ENCODE peak calls at places on chromosomes 4 and X, in ten cellular contexts. K is GM19239; P is colonic mucosa; C is left lung; T is T follicular helper cell; G is uterus; E is stimulated activated CD8-positive, alpha-beta memory T cell treated with anti-CD3 and anti-CD28 coated beads, Interleukin-7, amount 100 ng/mL, for 1 hour; V is SK-N-SH; Y is caudate nucleus; Z is activated T-helper 9 cell treated with anti-CD3 and anti-CD28 coated beads, Interleukin-2, amount 50 U/mL, for 16 hours. O is an unnamed sample.

GRCh38 chr4:3867403-3868100 is 101.4 kb downstream of the ADRA2C start:
- DNase-seq in K (no peak), P (no peak), C (no peak), T (no peak), G (peak), E (no peak), V (no peak), Y (no peak), Z (no peak), O (no peak)

GRCh38 chrX:111200327-111200726 is 70.0 kb downstream of the CAPN6 start:
- DNase-seq in K (no peak), P (no peak), C (no peak), T (no peak), G (no peak), E (no peak), V (no peak), Y (no peak), Z (no peak), O (no peak)

GRCh38 chr4:4502694-4503311 is 39.0 kb downstream of the STX18 start:
- DNase-seq in K (no peak), P (no peak), C (no peak), T (no peak), G (no peak), E (no peak), V (no peak), Y (no peak), Z (peak), O (no peak)

GRCh38 chrX:150575415-150575814 is 7.0 kb downstream of the MTM1 start:
- DNase-seq in K (no peak), P (peak), C (peak), T (peak), G (no peak), E (peak), V (no peak), Y (no peak), Z (peak), O (no peak)

GRCh38 chr4:139557506-139558110 is 1.6 kb upstream of the SETD7 start:
- DNase-seq in K (no peak), P (peak), C (no peak), T (no peak), G (no peak), E (no peak), V (no peak), Y (no peak), Z (no peak), O (peak)

GRCh38 chr4:177051473-177052060 is 258.1 kb upstream of the NEIL3 start:
- DNase-seq in K (peak), P (peak), C (no peak), T (no peak), G (no peak), E (no peak), V (peak), Y (no peak), Z (no peak), O (peak)

GRCh38 chr4:75821966-75822365 is 80.3 kb downstream of the PPEF2 start:
- DNase-seq in K (no peak), P (no peak), C (no peak), T (no peak), G (no peak), E (no peak), V (no peak), Y (no peak), Z (no peak), O (no peak)

GRCh38 chr4:185839204-185839712 is 27.3 kb upstream of the SORBS2 start:
- DNase-seq in K (no peak), P (peak), C (peak), T (no peak), G (peak), E (no peak), V (no peak), Y (no peak), Z (no peak), O (no peak)

GRCh38 chr4:10457255-10457801 is at the start of gene ZNF518B:
- DNase-seq in K (peak), P (peak), C (peak), T (peak), G (peak), E (peak), V (peak), Y (peak), Z (peak), O (peak)

GRCh38 chrX:30948626-30949025 is 59.6 kb upstream of the TAB3 start:
- DNase-seq in K (no peak), P (no peak), C (no peak), T (no peak), G (no peak), E (no peak), V (no peak), Y (no peak), Z (no peak), O (no peak)

GRCh38 chr4:5686338-5686737 is 22.0 kb downstream of the EVC2 start:
- DNase-seq in K (no peak), P (no peak), C (no peak), T (no peak), G (no peak), E (no peak), V (no peak), Y (no peak), Z (no peak), O (no peak)

GRCh38 chr4:164136181-164136616 is 617.7 kb upstream of the SMIM31 start:
- DNase-seq in K (no peak), P (no peak), C (no peak), T (no peak), G (no peak), E (no peak), V (no peak), Y (no peak), Z (no peak), O (no peak)

GRCh38 chr4:71732706-71733105 is 51.2 kb downstream of the GC start:
- DNase-seq in K (no peak), P (no peak), C (no peak), T (no peak), G (no peak), E (no peak), V (peak), Y (no peak), Z (no peak), O (peak)

GRCh38 chr4:144703494-144703893 is 57.5 kb downstream of the HHIP start:
- DNase-seq in K (no peak), P (no peak), C (no peak), T (no peak), G (no peak), E (no peak), V (no peak), Y (no peak), Z (no peak), O (no peak)

GRCh38 chr4:5783486-5783885 is 72.5 kb downstream of the EVC start:
- DNase-seq in K (no peak), P (no peak), C (no peak), T (no peak), G (no peak), E (no peak), V (no peak), Y (no peak), Z (no peak), O (no peak)

GRCh38 chrX:1661048-1661921 is 46.4 kb downstream of the ASMT start:
- DNase-seq in K (no peak), P (peak), C (peak), T (peak), G (peak), E (peak), V (no peak), Y (peak), Z (peak), O (peak)

GRCh38 chrX:137031039-137031438 is 2.8 kb downstream of the GPR101 start:
- DNase-seq in K (no peak), P (no peak), C (no peak), T (no peak), G (no peak), E (no peak), V (no peak), Y (no peak), Z (no peak), O (no peak)

GRCh38 chr4:78749972-78750727 is 26.0 kb upstream of the BMP2K start:
- DNase-seq in K (no peak), P (no peak), C (no peak), T (no peak), G (no peak), E (no peak), V (no peak), Y (no peak), Z (no peak), O (peak)

GRCh38 chr4:85475631-85476233 is 782 bp downstream of the ARHGAP24 start:
- DNase-seq in K (no peak), P (peak), C (peak), T (no peak), G (no peak), E (no peak), V (no peak), Y (no peak), Z (no peak), O (peak)

GRCh38 chr4:102836596-102836995 is 9.2 kb upstream of the UBE2D3 start:
- DNase-seq in K (no peak), P (no peak), C (no peak), T (no peak), G (no peak), E (no peak), V (no peak), Y (no peak), Z (no peak), O (no peak)

GRCh38 chr4:157702821-157703220 is 470.0 kb downstream of the GASK1B start:
- DNase-seq in K (no peak), P (no peak), C (no peak), T (no peak), G (no peak), E (no peak), V (no peak), Y (no peak), Z (no peak), O (no peak)

GRCh38 chrX:12080265-12080664 is 58.0 kb upstream of the FRMPD4 start:
- DNase-seq in K (no peak), P (no peak), C (no peak), T (no peak), G (no peak), E (no peak), V (peak), Y (no peak), Z (no peak), O (peak)

GRCh38 chr4:113504422-113504821 is 257.1 kb downstream of the CAMK2D start:
- DNase-seq in K (no peak), P (no peak), C (no peak), T (no peak), G (no peak), E (no peak), V (no peak), Y (no peak), Z (no peak), O (no peak)

GRCh38 chr4:13750594-13750993 is 123.1 kb upstream of the BOD1L1 start:
- DNase-seq in K (no peak), P (no peak), C (no peak), T (no peak), G (no peak), E (no peak), V (no peak), Y (no peak), Z (no peak), O (no peak)

GRCh38 chrX:10470009-10470408 is 150.4 kb downstream of the MID1 start:
- DNase-seq in K (no peak), P (no peak), C (no peak), T (no peak), G (no peak), E (no peak), V (no peak), Y (no peak), Z (no peak), O (no peak)

GRCh38 chr4:28351826-28352225 is 1491.2 kb downstream of the STIM2 start:
- DNase-seq in K (no peak), P (no peak), C (no peak), T (no peak), G (no peak), E (no peak), V (no peak), Y (no peak), Z (no peak), O (no peak)